ENCODE peak calls at places on chromosomes 3 and 15, in four cellular contexts. One of them, this sample, is unnamed.

GRCh38 chr3:194761384-194761783 is 75.7 kb downstream of the FAM43A start:
- DNase-seq in body of pancreas: no peak
- DNase-seq in GM13977: no peak
- DNase-seq in pulmonary artery endothelial cell: no peak
- DNase-seq in this sample: no peak

GRCh38 chr3:40068647-40069046 is 240.9 kb upstream of the EIF1B start:
- DNase-seq in body of pancreas: no peak
- DNase-seq in GM13977: no peak
- DNase-seq in pulmonary artery endothelial cell: no peak
- DNase-seq in this sample: no peak

GRCh38 chr3:34239287-34239686 is 440.9 kb downstream of the PDCD6IP start:
- DNase-seq in body of pancreas: no peak
- DNase-seq in GM13977: no peak
- DNase-seq in pulmonary artery endothelial cell: no peak
- DNase-seq in this sample: no peak

GRCh38 chr15:48647963-48648362 is 2.5 kb upstream of the FBN1 start:
- DNase-seq in body of pancreas: no peak
- DNase-seq in GM13977: peak
- DNase-seq in pulmonary artery endothelial cell: no peak
- DNase-seq in this sample: no peak

GRCh38 chr3:100277255-100277800 is 16.5 kb downstream of the TBC1D23 start:
- DNase-seq in body of pancreas: no peak
- DNase-seq in GM13977: no peak
- DNase-seq in pulmonary artery endothelial cell: no peak
- DNase-seq in this sample: no peak

GRCh38 chr3:63462732-63463131 is 184.6 kb downstream of the SYNPR start:
- DNase-seq in body of pancreas: no peak
- DNase-seq in GM13977: no peak
- DNase-seq in pulmonary artery endothelial cell: no peak
- DNase-seq in this sample: no peak

GRCh38 chr3:30017882-30018281 is 588.5 kb upstream of the TGFBR2 start:
- DNase-seq in body of pancreas: no peak
- DNase-seq in GM13977: no peak
- DNase-seq in pulmonary artery endothelial cell: no peak
- DNase-seq in this sample: no peak

GRCh38 chr3:36904641-36905040 is 40.2 kb downstream of the TRANK1 start:
- DNase-seq in body of pancreas: peak
- DNase-seq in GM13977: no peak
- DNase-seq in pulmonary artery endothelial cell: no peak
- DNase-seq in this sample: no peak

GRCh38 chr15:78177447-78177873 is 28.3 kb downstream of the IDH3A start:
- DNase-seq in body of pancreas: peak
- DNase-seq in GM13977: peak
- DNase-seq in pulmonary artery endothelial cell: no peak
- DNase-seq in this sample: peak

GRCh38 chr3:36362973-36363372 is 17.3 kb upstream of the STAC start:
- DNase-seq in body of pancreas: no peak
- DNase-seq in GM13977: no peak
- DNase-seq in pulmonary artery endothelial cell: no peak
- DNase-seq in this sample: no peak

GRCh38 chr3:133663569-133664313 is 2.0 kb upstream of the TOPBP1 start:
- DNase-seq in body of pancreas: peak
- DNase-seq in GM13977: peak
- DNase-seq in pulmonary artery endothelial cell: no peak
- DNase-seq in this sample: peak

GRCh38 chr3:143302638-143303171 is 183.1 kb downstream of the CHST2 start:
- DNase-seq in body of pancreas: peak
- DNase-seq in GM13977: no peak
- DNase-seq in pulmonary artery endothelial cell: peak
- DNase-seq in this sample: no peak

GRCh38 chr3:183698760-183699159 is 1.2 kb downstream of the YEATS2 start:
- DNase-seq in body of pancreas: peak
- DNase-seq in GM13977: no peak
- DNase-seq in pulmonary artery endothelial cell: no peak
- DNase-seq in this sample: no peak

GRCh38 chr3:141782386-141782932 is 19.3 kb downstream of the GRK7 start:
- DNase-seq in body of pancreas: no peak
- DNase-seq in GM13977: no peak
- DNase-seq in pulmonary artery endothelial cell: no peak
- DNase-seq in this sample: no peak

GRCh38 chr3:119551525-119552063 is 7.8 kb downstream of the CD80 start:
- DNase-seq in body of pancreas: no peak
- DNase-seq in GM13977: no peak
- DNase-seq in pulmonary artery endothelial cell: no peak
- DNase-seq in this sample: no peak

GRCh38 chr3:120348065-120348980 is 831 bp downstream of the LRRC58 start:
- DNase-seq in body of pancreas: no peak
- DNase-seq in GM13977: peak
- DNase-seq in pulmonary artery endothelial cell: no peak
- DNase-seq in this sample: peak

GRCh38 chr3:50274371-50275104 is 4.3 kb upstream of the LSMEM2 start:
- DNase-seq in body of pancreas: peak
- DNase-seq in GM13977: peak
- DNase-seq in pulmonary artery endothelial cell: no peak
- DNase-seq in this sample: peak

This sample was measured in activated naive CD4-positive, alpha-beta T cell treated with Interleukin-2 at 50 U/mL for 16 hours.